ENCODE peak calls at places on chromosomes 3 and 15, in five cellular contexts. Y is IMR-90, M is Peyer's patch, D is sigmoid colon, Z is transverse colon. X is an unnamed sample.
A peak's percentile ranks its signal among the peaks of the same experiment; 100 is the strongest.

GRCh38 chr15:50262533-50262932 is 3.0 kb downstream of the HDC start:
- DNase-seq in Y (no peak), M (no peak), D (no peak), Z (peak; percentile 16), X (no peak)

GRCh38 chr15:31280037-31280830 is 46.4 kb upstream of the KLF13 start:
- DNase-seq in Y (no peak), M (no peak), D (peak; percentile 67), Z (peak; percentile 14), X (no peak)

GRCh38 chr15:60128000-60128376 is 123.9 kb downstream of the FOXB1 start:
- DNase-seq in Y (peak; percentile 6), M (no peak), D (peak; percentile 63), Z (no peak), X (peak; percentile 33)

GRCh38 chr3:125121246-125122010 is 65.6 kb upstream of the HEG1 start:
- DNase-seq in Y (no peak), M (no peak), D (no peak), Z (no peak), X (no peak)

GRCh38 chr15:47265686-47266085 is 451.6 kb upstream of the SEMA6D start:
- DNase-seq in Y (no peak), M (no peak), D (no peak), Z (no peak), X (no peak)

GRCh38 chr3:188468672-188469071 is 314.7 kb downstream of the LPP start:
- DNase-seq in Y (no peak), M (no peak), D (peak; percentile 93), Z (peak; percentile 56), X (no peak)

GRCh38 chr15:34708422-34708821 is 46.4 kb downstream of the GJD2 start:
- DNase-seq in Y (peak; percentile 66), M (no peak), D (no peak), Z (no peak), X (no peak)

GRCh38 chr3:132343018-132343612 is 25.9 kb downstream of the ACP3 start:
- DNase-seq in Y (peak; percentile 66), M (no peak), D (no peak), Z (peak; percentile 17), X (peak; percentile 57)

GRCh38 chr3:87997298-87997697 is 61.5 kb downstream of the CGGBP1 start:
- DNase-seq in Y (no peak), M (no peak), D (no peak), Z (peak; percentile 26), X (no peak)

GRCh38 chr3:69353492-69353891 is 32.4 kb downstream of the FRMD4B start:
- DNase-seq in Y (no peak), M (no peak), D (no peak), Z (no peak), X (no peak)

GRCh38 chr15:57340673-57341259 is 35.5 kb upstream of the CGNL1 start:
- DNase-seq in Y (peak; percentile 65), M (peak; percentile 63), D (no peak), Z (peak; percentile 51), X (no peak)

GRCh38 chr15:30921781-30922371 is 18.2 kb downstream of the FAN1 start:
- DNase-seq in Y (no peak), M (no peak), D (no peak), Z (no peak), X (no peak)

GRCh38 chr15:89647191-89647851 is 7.9 kb downstream of the KIF7 start:
- DNase-seq in Y (peak; percentile 38), M (peak; percentile 86), D (peak; percentile 87), Z (peak; percentile 86), X (peak; percentile 67)

GRCh38 chr3:79870006-79870620 is 102.3 kb upstream of the ROBO1 start:
- DNase-seq in Y (no peak), M (no peak), D (no peak), Z (no peak), X (no peak)

GRCh38 chr15:76337047-76337738 is 620 bp downstream of the ISL2 start:
- DNase-seq in Y (peak; percentile 55), M (no peak), D (no peak), Z (peak; percentile 19), X (no peak)

GRCh38 chr3:112327371-112327951 is 5.5 kb upstream of the CD200 start:
- DNase-seq in Y (peak; percentile 68), M (no peak), D (no peak), Z (no peak), X (no peak)

GRCh38 chr3:171427771-171428320 is 32.4 kb downstream of the TNIK start:
- DNase-seq in Y (no peak), M (no peak), D (no peak), Z (no peak), X (no peak)

GRCh38 chr15:93985925-93986324 is 245.4 kb upstream of the MCTP2 start:
- DNase-seq in Y (no peak), M (no peak), D (no peak), Z (no peak), X (no peak)

GRCh38 chr15:90075420-90076289 is 26.6 kb downstream of the IDH2 start:
- DNase-seq in Y (no peak), M (no peak), D (no peak), Z (peak; percentile 50), X (peak; percentile 82)

GRCh38 chr3:78785004-78785403 is 982.8 kb downstream of the ROBO1 start:
- DNase-seq in Y (peak; percentile 17), M (no peak), D (no peak), Z (no peak), X (no peak)

GRCh38 chr15:59011262-59011947 is 23.9 kb downstream of the RNF111 start:
- DNase-seq in Y (no peak), M (no peak), D (no peak), Z (no peak), X (no peak)

GRCh38 chr3:155647988-155648591 is 96.8 kb downstream of the PLCH1 start:
- DNase-seq in Y (no peak), M (no peak), D (no peak), Z (no peak), X (no peak)

GRCh38 chr3:13015286-13016082 is 57.7 kb downstream of the IQSEC1 start:
- DNase-seq in Y (no peak), M (peak; percentile 52), D (peak; percentile 70), Z (peak; percentile 63), X (no peak)

GRCh38 chr15:35481992-35482391 is 64.0 kb downstream of the DPH6 start:
- DNase-seq in Y (peak; percentile 79), M (no peak), D (no peak), Z (no peak), X (no peak)

GRCh38 chr3:137808015-137808414 is 43.9 kb downstream of the SOX14 start:
- DNase-seq in Y (no peak), M (no peak), D (no peak), Z (no peak), X (no peak)

GRCh38 chr3:58989173-58989572 is 60.7 kb downstream of the CFAP20DC start:
- DNase-seq in Y (peak; percentile 87), M (no peak), D (no peak), Z (no peak), X (no peak)

GRCh38 chr3:107421170-107421792 is 44.0 kb downstream of the CCDC54 start:
- DNase-seq in Y (peak; percentile 74), M (no peak), D (no peak), Z (no peak), X (no peak)

GRCh38 chr3:143627336-143627735 is 220.9 kb downstream of the SLC9A9 start:
- DNase-seq in Y (peak; percentile 3), M (no peak), D (no peak), Z (no peak), X (no peak)

GRCh38 chr3:4850928-4851265 is 128.3 kb upstream of the BHLHE40 start:
- DNase-seq in Y (no peak), M (no peak), D (no peak), Z (no peak), X (no peak)

DNA sequence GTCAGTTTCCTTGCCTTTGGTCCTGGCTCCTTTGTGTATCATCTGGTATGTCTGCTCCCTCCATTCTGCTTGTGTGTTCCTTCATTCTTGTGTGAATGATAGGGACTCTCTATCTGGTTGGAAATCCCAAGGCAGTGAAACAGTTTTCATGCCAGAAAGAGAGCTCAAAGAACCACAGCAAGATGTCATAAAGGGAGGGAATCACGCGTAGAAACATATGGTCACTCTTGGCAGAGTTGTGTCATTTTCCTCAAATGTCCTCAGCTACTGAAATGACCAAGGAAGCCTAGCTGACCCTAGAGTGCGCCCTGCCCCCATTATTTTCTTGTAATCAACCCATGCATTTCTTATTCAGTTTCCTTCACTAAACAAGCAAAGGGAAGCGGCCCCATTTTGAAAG is 48.0 kb downstream of the RASGRP1 start:
- DNase-seq in Y (no peak), M (no peak), D (no peak), Z (no peak), X (no peak)
- H3K36me3 ChIP-seq in Y (no peaks in the 10 kb centered on the region), M (no peaks in the 10 kb centered on the region), D (no peaks in the 10 kb centered on the region), Z (no peaks in the 10 kb centered on the region), X (no peaks in the 10 kb centered on the region)

DNA sequence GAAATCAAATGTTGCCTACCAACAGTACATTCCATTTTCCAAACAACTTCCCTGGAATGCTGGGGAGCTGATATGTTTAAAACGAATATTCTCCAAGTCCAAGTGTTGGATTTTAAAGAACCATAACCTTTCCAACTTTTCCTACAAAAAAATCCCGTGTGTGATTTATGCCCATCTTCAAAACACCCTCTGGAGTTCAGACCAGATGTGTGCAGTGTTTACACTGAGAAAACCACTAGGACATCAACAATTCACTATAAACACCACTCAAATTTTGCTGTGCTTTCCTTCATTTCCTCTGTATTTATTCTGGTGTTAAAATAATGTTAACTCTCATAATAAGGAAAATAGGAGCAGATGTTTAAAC is 2.4 kb downstream of the VGLL4 start:
- DNase-seq in Y (peak; percentile 77), M (no peak), D (no peak), Z (no peak), X (no peak)
- H3K4me1 ChIP-seq in Y (peaks cover 26% of the 10 kb centered on the region), M (no peaks in the 10 kb centered on the region), D (peaks cover 48% of the 10 kb centered on the region), Z (peaks cover 14% of the 10 kb centered on the region), X (no peaks in the 10 kb centered on the region)

DNA sequence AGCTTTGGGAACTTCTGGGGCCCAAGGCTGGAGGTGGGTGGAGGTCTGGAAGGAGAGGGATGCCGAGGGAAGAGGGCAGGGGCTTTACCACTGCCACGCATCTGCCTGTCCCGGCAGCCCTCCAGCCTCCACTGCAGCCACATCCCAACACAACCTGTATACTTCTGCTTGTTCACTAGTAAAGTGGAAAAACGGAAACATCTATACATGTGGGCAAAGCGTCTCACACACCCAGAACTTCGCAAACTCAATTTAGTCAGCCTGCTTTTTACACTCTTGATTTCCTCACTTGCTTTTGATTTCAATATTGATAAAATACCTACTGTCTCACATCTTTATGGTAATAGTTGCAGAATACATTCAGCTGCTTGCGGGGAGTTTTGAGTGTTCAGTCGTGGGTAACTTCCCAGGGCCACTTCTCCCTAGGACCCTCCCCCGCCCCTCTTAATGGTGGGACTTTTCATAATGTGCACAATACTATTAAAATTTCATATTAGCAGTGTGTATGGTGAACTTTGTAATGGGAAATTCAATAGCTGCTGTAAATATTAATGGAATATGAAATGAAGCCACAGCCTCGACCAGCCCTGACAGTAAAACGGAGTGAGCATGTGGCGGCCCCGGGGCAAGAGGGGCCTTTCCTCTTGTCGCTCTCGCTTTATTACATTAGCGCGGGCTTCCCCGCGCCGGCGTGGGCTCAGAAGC is 85.2 kb downstream of the NR2F2 start:
- DNase-seq in Y (no peak), M (no peak), D (no peak), Z (no peak), X (no peak)
- H3K4me3 ChIP-seq in Y (no peak overlapping the region), M (no peak overlapping the region), D (no peak overlapping the region), Z (no peak overlapping the region), X (no peak overlapping the region)

GRCh38 chr15:43194775-43195174 is 9.6 kb downstream of the CCNDBP1 start:
- DNase-seq in Y (peak; percentile 38), M (no peak), D (no peak), Z (no peak), X (no peak)
- H3K36me3 ChIP-seq in Y (peaks cover 28% of the 10 kb centered on the region), M (no peaks in the 10 kb centered on the region), D (no peaks in the 10 kb centered on the region), Z (peaks cover 55% of the 10 kb centered on the region), X (peaks cover 60% of the 10 kb centered on the region)

X was measured in pancreas.